ENCODE peak calls at places on chromosomes 13 and 19, in six cellular contexts. One of them, this sample, is unnamed.

GRCh38 chr13:111792956-111793355 is 274.0 kb upstream of the SOX1 start:
- DNase-seq in occipital lobe: no peak
- DNase-seq in naive thymus-derived CD8-positive, alpha-beta T cell: no peak
- DNase-seq in T-helper 2 cell: no peak
- DNase-seq in HEK293T: no peak
- DNase-seq in activated T-cell treated with anti-CD3 and anti-CD28 coated beads, Interleukin-2, amount 50 U/mL, for 24 hours: no peak
- DNase-seq in this sample: no peak

GRCh38 chr13:39415003-39415402 is 188.0 kb downstream of the LHFPL6 start:
- DNase-seq in T-helper 2 cell: no peak
- DNase-seq in occipital lobe: no peak
- DNase-seq in naive thymus-derived CD8-positive, alpha-beta T cell: no peak
- DNase-seq in HEK293T: no peak
- DNase-seq in activated T-cell treated with anti-CD3 and anti-CD28 coated beads, Interleukin-2, amount 50 U/mL, for 24 hours: no peak
- DNase-seq in this sample: no peak

GRCh38 chr13:30065181-30065580 is 214.8 kb upstream of the UBL3 start:
- DNase-seq in occipital lobe: no peak
- DNase-seq in naive thymus-derived CD8-positive, alpha-beta T cell: no peak
- DNase-seq in activated T-cell treated with anti-CD3 and anti-CD28 coated beads, Interleukin-2, amount 50 U/mL, for 24 hours: no peak
- DNase-seq in T-helper 2 cell: no peak
- DNase-seq in HEK293T: no peak
- DNase-seq in this sample: peak

GRCh38 chr13:51764184-51765141 is 39.5 kb downstream of the DHRS12 start:
- DNase-seq in T-helper 2 cell: peak
- DNase-seq in activated T-cell treated with anti-CD3 and anti-CD28 coated beads, Interleukin-2, amount 50 U/mL, for 24 hours: peak
- DNase-seq in occipital lobe: peak
- DNase-seq in naive thymus-derived CD8-positive, alpha-beta T cell: peak
- DNase-seq in HEK293T: no peak
- DNase-seq in this sample: no peak

GRCh38 chr13:72221276-72221962 is 354.4 kb upstream of the DACH1 start:
- DNase-seq in T-helper 2 cell: no peak
- DNase-seq in occipital lobe: no peak
- DNase-seq in activated T-cell treated with anti-CD3 and anti-CD28 coated beads, Interleukin-2, amount 50 U/mL, for 24 hours: no peak
- DNase-seq in HEK293T: peak
- DNase-seq in naive thymus-derived CD8-positive, alpha-beta T cell: no peak
- DNase-seq in this sample: peak

GRCh38 chr13:98433654-98434053 is 143.3 kb downstream of the STK24 start:
- DNase-seq in T-helper 2 cell: no peak
- DNase-seq in HEK293T: no peak
- DNase-seq in activated T-cell treated with anti-CD3 and anti-CD28 coated beads, Interleukin-2, amount 50 U/mL, for 24 hours: no peak
- DNase-seq in naive thymus-derived CD8-positive, alpha-beta T cell: no peak
- DNase-seq in occipital lobe: no peak
- DNase-seq in this sample: no peak

GRCh38 chr19:47357788-47358680 is 8.9 kb downstream of the DHX34 start:
- DNase-seq in T-helper 2 cell: no peak
- DNase-seq in naive thymus-derived CD8-positive, alpha-beta T cell: no peak
- DNase-seq in HEK293T: no peak
- DNase-seq in activated T-cell treated with anti-CD3 and anti-CD28 coated beads, Interleukin-2, amount 50 U/mL, for 24 hours: no peak
- DNase-seq in occipital lobe: no peak
- DNase-seq in this sample: peak

GRCh38 chr13:48851707-48852106 is 124.0 kb upstream of the FNDC3A start:
- DNase-seq in T-helper 2 cell: no peak
- DNase-seq in HEK293T: no peak
- DNase-seq in occipital lobe: no peak
- DNase-seq in activated T-cell treated with anti-CD3 and anti-CD28 coated beads, Interleukin-2, amount 50 U/mL, for 24 hours: no peak
- DNase-seq in naive thymus-derived CD8-positive, alpha-beta T cell: no peak
- DNase-seq in this sample: no peak

GRCh38 chr19:45884682-45885555 is 1.0 kb downstream of the IRF2BP1 start:
- DNase-seq in HEK293T: peak
- DNase-seq in T-helper 2 cell: no peak
- DNase-seq in activated T-cell treated with anti-CD3 and anti-CD28 coated beads, Interleukin-2, amount 50 U/mL, for 24 hours: peak
- DNase-seq in occipital lobe: no peak
- DNase-seq in naive thymus-derived CD8-positive, alpha-beta T cell: no peak
- DNase-seq in this sample: peak